ENCODE peak calls at places on chromosomes 16 and 17, in seven cellular contexts. One of them, this sample, is unnamed.
A peak's percentile ranks its signal among the peaks of the same experiment; 100 is the strongest.

GRCh38 chr16:46986896-46987295 is 13.4 kb upstream of the DNAJA2 start:
- DNase-seq in adipocyte: no peak
- DNase-seq in GM23248: no peak
- DNase-seq in tibial nerve: no peak
- DNase-seq in OCI-LY7: no peak
- DNase-seq in AG10803: no peak
- DNase-seq in BE2C: no peak
- DNase-seq in this sample: no peak

GRCh38 chr17:27810902-27811557 is 10.7 kb upstream of the NOS2 start:
- DNase-seq in GM23248: peak; percentile 42
- DNase-seq in tibial nerve: no peak
- DNase-seq in BE2C: no peak
- DNase-seq in OCI-LY7: no peak
- DNase-seq in AG10803: peak; percentile 6
- DNase-seq in adipocyte: no peak
- DNase-seq in this sample: no peak

GRCh38 chr17:34051046-34051445 is 204.0 kb upstream of the CCL2 start:
- DNase-seq in tibial nerve: no peak
- DNase-seq in BE2C: no peak
- DNase-seq in adipocyte: no peak
- DNase-seq in AG10803: no peak
- DNase-seq in OCI-LY7: no peak
- DNase-seq in GM23248: no peak
- DNase-seq in this sample: no peak

GRCh38 chr16:79597277-79597676 is 3.3 kb downstream of the MAF start:
- DNase-seq in tibial nerve: no peak
- DNase-seq in OCI-LY7: no peak
- DNase-seq in adipocyte: no peak
- DNase-seq in GM23248: no peak
- DNase-seq in BE2C: no peak
- DNase-seq in AG10803: no peak
- DNase-seq in this sample: no peak

GRCh38 chr17:32519769-32520701 is 33.2 kb downstream of the CDK5R1 start:
- DNase-seq in OCI-LY7: no peak
- DNase-seq in BE2C: no peak
- DNase-seq in tibial nerve: no peak
- DNase-seq in AG10803: peak; percentile 36
- DNase-seq in adipocyte: peak; percentile 19
- DNase-seq in GM23248: peak; percentile 58
- DNase-seq in this sample: no peak

GRCh38 chr16:55706739-55707487 is 51.1 kb downstream of the SLC6A2 start:
- DNase-seq in OCI-LY7: no peak
- DNase-seq in GM23248: no peak
- DNase-seq in BE2C: peak; percentile 71
- DNase-seq in adipocyte: no peak
- DNase-seq in AG10803: no peak
- DNase-seq in tibial nerve: peak; percentile 68
- DNase-seq in this sample: no peak

GRCh38 chr16:71460246-71460645 is 1.8 kb downstream of the ZNF23 start:
- DNase-seq in adipocyte: peak; percentile 85
- DNase-seq in BE2C: no peak
- DNase-seq in OCI-LY7: no peak
- DNase-seq in AG10803: peak; percentile 95
- DNase-seq in GM23248: peak; percentile 91
- DNase-seq in tibial nerve: no peak
- DNase-seq in this sample: peak; percentile 80

GRCh38 chr16:86048882-86049585 is 150.1 kb downstream of the IRF8 start:
- DNase-seq in BE2C: no peak
- DNase-seq in adipocyte: no peak
- DNase-seq in GM23248: no peak
- DNase-seq in AG10803: no peak
- DNase-seq in tibial nerve: no peak
- DNase-seq in OCI-LY7: peak; percentile 8
- DNase-seq in this sample: no peak

GRCh38 chr17:75652934-75653549 is 13.9 kb downstream of the RECQL5 start:
- DNase-seq in adipocyte: peak; percentile 55
- DNase-seq in tibial nerve: no peak
- DNase-seq in OCI-LY7: peak; percentile 75
- DNase-seq in BE2C: peak; percentile 66
- DNase-seq in AG10803: no peak
- DNase-seq in GM23248: peak; percentile 54
- DNase-seq in this sample: peak; percentile 32

GRCh38 chr17:4354862-4355514 is 11.5 kb downstream of the UBE2G1 start:
- DNase-seq in AG10803: no peak
- DNase-seq in OCI-LY7: no peak
- DNase-seq in adipocyte: no peak
- DNase-seq in BE2C: no peak
- DNase-seq in GM23248: peak; percentile 17
- DNase-seq in tibial nerve: no peak
- DNase-seq in this sample: no peak

GRCh38 chr16:3964686-3965290 is 84.3 kb upstream of the CREBBP start:
- DNase-seq in OCI-LY7: no peak
- DNase-seq in adipocyte: no peak
- DNase-seq in AG10803: no peak
- DNase-seq in BE2C: no peak
- DNase-seq in tibial nerve: no peak
- DNase-seq in GM23248: no peak
- DNase-seq in this sample: no peak

GRCh38 chr17:56548661-56549060 is 44.8 kb upstream of the NOG start:
- DNase-seq in tibial nerve: no peak
- DNase-seq in GM23248: peak; percentile 13
- DNase-seq in BE2C: no peak
- DNase-seq in AG10803: no peak
- DNase-seq in adipocyte: no peak
- DNase-seq in OCI-LY7: no peak
- DNase-seq in this sample: no peak

GRCh38 chr16:52914428-52914827 is 138.3 kb downstream of the CHD9NB start:
- DNase-seq in AG10803: no peak
- DNase-seq in GM23248: no peak
- DNase-seq in BE2C: no peak
- DNase-seq in tibial nerve: no peak
- DNase-seq in adipocyte: no peak
- DNase-seq in OCI-LY7: no peak
- DNase-seq in this sample: no peak

GRCh38 chr16:11392041-11392581 is 46.9 kb downstream of the RMI2 start:
- DNase-seq in GM23248: no peak
- DNase-seq in adipocyte: no peak
- DNase-seq in tibial nerve: no peak
- DNase-seq in BE2C: no peak
- DNase-seq in AG10803: no peak
- DNase-seq in OCI-LY7: no peak
- DNase-seq in this sample: no peak

GRCh38 chr17:17179371-17179827 is 26.7 kb downstream of the PLD6 start:
- DNase-seq in tibial nerve: no peak
- DNase-seq in adipocyte: no peak
- DNase-seq in AG10803: no peak
- DNase-seq in BE2C: no peak
- DNase-seq in GM23248: no peak
- DNase-seq in OCI-LY7: no peak
- DNase-seq in this sample: no peak

GRCh38 chr17:82703935-82704865 is 5.7 kb upstream of the RAB40B start:
- DNase-seq in GM23248: no peak
- DNase-seq in AG10803: no peak
- DNase-seq in BE2C: no peak
- DNase-seq in tibial nerve: no peak
- DNase-seq in OCI-LY7: no peak
- DNase-seq in adipocyte: no peak
- DNase-seq in this sample: no peak

GRCh38 chr17:80793851-80794267 is 197.8 kb upstream of the CHMP6 start:
- DNase-seq in adipocyte: peak; percentile 77
- DNase-seq in tibial nerve: no peak
- DNase-seq in OCI-LY7: no peak
- DNase-seq in BE2C: no peak
- DNase-seq in GM23248: peak; percentile 39
- DNase-seq in AG10803: peak; percentile 20
- DNase-seq in this sample: peak; percentile 76

GRCh38 chr17:80796430-80796861 is 195.2 kb upstream of the CHMP6 start:
- DNase-seq in OCI-LY7: no peak
- DNase-seq in GM23248: no peak
- DNase-seq in adipocyte: no peak
- DNase-seq in tibial nerve: no peak
- DNase-seq in BE2C: no peak
- DNase-seq in AG10803: no peak
- DNase-seq in this sample: no peak

GRCh38 chr17:80795737-80796136 is 195.9 kb upstream of the CHMP6 start:
- DNase-seq in tibial nerve: no peak
- DNase-seq in OCI-LY7: no peak
- DNase-seq in adipocyte: no peak
- DNase-seq in AG10803: no peak
- DNase-seq in BE2C: peak; percentile 66
- DNase-seq in GM23248: no peak
- DNase-seq in this sample: no peak

GRCh38 chr17:80794281-80795089 is 197.2 kb upstream of the CHMP6 start:
- DNase-seq in GM23248: no peak
- DNase-seq in AG10803: no peak
- DNase-seq in BE2C: no peak
- DNase-seq in adipocyte: no peak
- DNase-seq in tibial nerve: no peak
- DNase-seq in OCI-LY7: no peak
- DNase-seq in this sample: no peak

GRCh38 chr17:80795090-80795609 is 196.5 kb upstream of the CHMP6 start:
- DNase-seq in BE2C: no peak
- DNase-seq in adipocyte: no peak
- DNase-seq in AG10803: no peak
- DNase-seq in GM23248: no peak
- DNase-seq in tibial nerve: no peak
- DNase-seq in OCI-LY7: no peak
- DNase-seq in this sample: no peak
- H3K4me3 ChIP-seq in BE2C: no peak overlapping the region
- H3K4me3 ChIP-seq in adipocyte: no peak overlapping the region
- H3K4me3 ChIP-seq in AG10803: no peak overlapping the region
- H3K4me3 ChIP-seq in GM23248: no peak overlapping the region
- H3K4me3 ChIP-seq in tibial nerve: no peak overlapping the region
- H3K4me3 ChIP-seq in OCI-LY7: no peak overlapping the region
- H3K4me3 ChIP-seq in this sample: no peak overlapping the region

DNA sequence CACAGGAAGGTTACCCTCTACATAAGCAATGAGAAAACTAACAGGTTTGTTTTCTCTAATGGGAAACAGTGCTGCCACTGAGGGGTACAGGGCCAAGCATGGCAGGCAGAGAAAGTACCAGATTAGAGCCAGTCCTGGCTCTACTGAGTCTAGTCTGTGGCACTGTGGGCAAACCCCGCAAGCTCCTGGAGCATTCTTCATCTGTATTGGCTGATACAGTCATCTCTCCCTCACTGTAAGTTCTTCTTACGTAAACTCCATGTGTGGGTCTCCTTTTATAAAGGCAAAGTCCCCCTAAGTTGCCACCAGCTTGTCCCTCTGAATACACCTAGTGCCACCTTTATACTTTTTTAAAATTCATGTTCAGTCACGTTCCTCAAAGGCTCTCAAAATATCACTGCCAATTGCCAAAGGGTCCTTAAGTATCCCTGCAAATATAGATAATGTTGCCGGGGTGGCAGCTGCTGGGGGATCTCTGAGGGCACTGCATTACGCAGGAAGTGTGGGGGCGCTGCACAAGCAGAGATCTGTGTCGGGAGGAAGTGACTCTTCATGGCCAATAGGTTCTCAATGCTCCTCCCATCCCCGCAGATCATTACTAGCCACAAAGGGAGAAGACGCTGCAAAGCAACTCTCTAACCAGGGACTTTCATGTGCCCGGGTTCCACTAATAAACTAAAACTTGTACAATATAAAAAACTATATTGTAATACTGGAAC is 18.8 kb downstream of the XPO6 start:
- DNase-seq in BE2C: no peak
- DNase-seq in adipocyte: no peak
- DNase-seq in AG10803: no peak
- DNase-seq in OCI-LY7: peak; percentile 46
- DNase-seq in GM23248: no peak
- DNase-seq in tibial nerve: no peak
- DNase-seq in this sample: no peak
- H3K4me3 ChIP-seq in BE2C: no peak overlapping the region
- H3K4me3 ChIP-seq in adipocyte: no peak overlapping the region
- H3K4me3 ChIP-seq in AG10803: no peak overlapping the region
- H3K4me3 ChIP-seq in OCI-LY7: no peak overlapping the region
- H3K4me3 ChIP-seq in GM23248: peak overlapping the region; percentile 39
- H3K4me3 ChIP-seq in tibial nerve: no peak overlapping the region
- H3K4me3 ChIP-seq in this sample: no peak overlapping the region

DNA sequence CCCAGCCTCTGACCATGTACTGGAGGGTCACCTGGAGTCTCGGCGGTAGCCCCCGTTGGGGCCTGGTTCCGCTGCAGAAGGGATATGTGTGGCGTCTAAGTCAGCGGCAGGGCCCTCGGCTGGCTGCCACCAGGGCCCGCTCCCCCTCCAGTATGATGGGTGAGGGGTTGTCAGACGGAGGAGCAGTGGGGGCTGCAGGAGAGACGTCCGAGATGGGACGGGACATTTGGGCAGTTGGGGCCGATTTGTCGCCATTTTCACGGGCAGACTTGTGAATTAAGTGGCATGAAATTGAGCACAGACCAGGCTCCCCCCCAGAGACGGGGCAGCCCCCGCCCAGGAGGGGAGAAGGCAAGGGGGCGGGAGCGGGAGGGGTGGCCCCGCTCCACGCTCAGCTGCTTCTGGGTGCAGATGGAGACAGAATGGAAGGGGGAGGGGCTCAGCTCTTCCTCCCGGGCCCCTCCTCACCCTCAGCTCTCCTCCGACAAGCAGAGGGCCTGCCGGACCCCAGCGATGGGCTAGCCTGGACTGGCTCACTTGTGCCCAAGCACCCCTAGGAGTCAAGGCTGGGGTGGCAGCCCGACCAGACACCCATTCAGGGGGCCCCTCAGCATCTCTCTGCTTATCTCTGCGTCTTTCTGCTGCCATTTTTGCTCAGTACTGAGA is 52.6 kb upstream of the LHX1 start:
- DNase-seq in OCI-LY7: no peak
- DNase-seq in GM23248: no peak
- DNase-seq in tibial nerve: no peak
- DNase-seq in adipocyte: no peak
- DNase-seq in AG10803: no peak
- DNase-seq in BE2C: no peak
- DNase-seq in this sample: no peak
- H3K4me3 ChIP-seq in OCI-LY7: no peak overlapping the region
- H3K4me3 ChIP-seq in GM23248: no peak overlapping the region
- H3K4me3 ChIP-seq in tibial nerve: no peak overlapping the region
- H3K4me3 ChIP-seq in adipocyte: no peak overlapping the region
- H3K4me3 ChIP-seq in AG10803: no peak overlapping the region
- H3K4me3 ChIP-seq in BE2C: no peak overlapping the region
- H3K4me3 ChIP-seq in this sample: no peak overlapping the region

GRCh38 chr16:718922-719321 is 2.0 kb upstream of the ANTKMT start:
- DNase-seq in adipocyte: no peak
- DNase-seq in tibial nerve: no peak
- DNase-seq in BE2C: no peak
- DNase-seq in GM23248: no peak
- DNase-seq in AG10803: no peak
- DNase-seq in OCI-LY7: no peak
- DNase-seq in this sample: no peak

GRCh38 chr16:716768-717325 is 1.9 kb downstream of the METRN start:
- DNase-seq in tibial nerve: no peak
- DNase-seq in AG10803: no peak
- DNase-seq in OCI-LY7: no peak
- DNase-seq in GM23248: no peak
- DNase-seq in BE2C: no peak
- DNase-seq in adipocyte: no peak
- DNase-seq in this sample: no peak

GRCh38 chr16:716250-716607 is 1.3 kb downstream of the METRN start:
- DNase-seq in BE2C: peak; percentile 70
- DNase-seq in OCI-LY7: no peak
- DNase-seq in adipocyte: peak; percentile 31
- DNase-seq in AG10803: peak; percentile 38
- DNase-seq in GM23248: peak; percentile 63
- DNase-seq in tibial nerve: no peak
- DNase-seq in this sample: peak; percentile 50

GRCh38 chr16:718389-718788 is 2.6 kb upstream of the ANTKMT start:
- DNase-seq in AG10803: no peak
- DNase-seq in BE2C: no peak
- DNase-seq in GM23248: no peak
- DNase-seq in tibial nerve: no peak
- DNase-seq in OCI-LY7: no peak
- DNase-seq in adipocyte: no peak
- DNase-seq in this sample: no peak

GRCh38 chr16:717651-718245 is 2.8 kb downstream of the METRN start:
- DNase-seq in GM23248: no peak
- DNase-seq in tibial nerve: no peak
- DNase-seq in AG10803: no peak
- DNase-seq in OCI-LY7: no peak
- DNase-seq in BE2C: no peak
- DNase-seq in adipocyte: no peak
- DNase-seq in this sample: no peak
- H3K4me3 ChIP-seq in GM23248: no peak overlapping the region
- H3K4me3 ChIP-seq in tibial nerve: no peak overlapping the region
- H3K4me3 ChIP-seq in AG10803: no peak overlapping the region
- H3K4me3 ChIP-seq in OCI-LY7: no peak overlapping the region
- H3K4me3 ChIP-seq in BE2C: no peak overlapping the region
- H3K4me3 ChIP-seq in adipocyte: no peak overlapping the region
- H3K4me3 ChIP-seq in this sample: no peak overlapping the region

This sample was measured in cardiac fibroblast.